ENCODE peak calls at places on chromosomes 13 and 19, in ten cellular contexts. N is stimulated activated CD8-positive, alpha-beta memory T cell treated with anti-CD3 and anti-CD28 coated beads, Interleukin-7, amount 100 ng/mL, for 4 hours; P is activated CD4-positive, alpha-beta T cell treated with anti-CD3 and anti-CD28 coated beads, Interleukin-2, amount 50 U/mL, for 1 hour; M is psoas muscle; G is head of caudate nucleus; J is NCI-H774; W is amygdala; Z is EL; D is NB4; V is neural progenitor cell. K is an unnamed sample.

GRCh38 chr13:113427562-113428468 is 25.5 kb downstream of the ADPRHL1 start:
- DNase-seq in V (peak; percentile 1), N (no peak), G (no peak), W (no peak), D (no peak), M (no peak), Z (no peak), J (no peak), P (no peak), K (peak; percentile 56)

GRCh38 chr13:77460195-77460594 is 75.3 kb upstream of the SCEL start:
- DNase-seq in M (peak; percentile 26), P (no peak), Z (no peak), J (no peak), N (no peak), W (no peak), V (no peak), D (peak; percentile 91), G (no peak), K (no peak)

GRCh38 chr13:65034266-65034665 is 2195.9 kb downstream of the PCDH9 start:
- DNase-seq in V (no peak), W (no peak), Z (no peak), D (no peak), N (no peak), P (no peak), J (no peak), G (no peak), M (no peak), K (no peak)

GRCh38 chr19:8585894-8586750 is 8.9 kb upstream of the MYO1F start:
- DNase-seq in W (no peak), J (no peak), D (peak; percentile 91), M (no peak), P (peak; percentile 61), G (no peak), V (peak; percentile 90), N (no peak), Z (peak; percentile 37), K (no peak)

GRCh38 chr19:39111593-39112199 is 13.9 kb upstream of the PAK4 start:
- DNase-seq in J (no peak), W (no peak), Z (no peak), G (no peak), N (no peak), D (no peak), V (no peak), M (no peak), P (no peak), K (peak; percentile 28)

GRCh38 chr19:43700368-43701015 is 15.4 kb upstream of the IRGC start:
- DNase-seq in D (peak; percentile 49), W (peak; percentile 11), P (no peak), G (peak; percentile 27), M (peak; percentile 50), Z (peak; percentile 85), N (no peak), V (peak; percentile 21), J (no peak), K (peak; percentile 60)

GRCh38 chr13:38803566-38803965 is 116.7 kb downstream of the FREM2 start:
- DNase-seq in J (no peak), N (no peak), M (no peak), D (no peak), V (peak; percentile 18), G (no peak), Z (no peak), W (no peak), P (no peak), K (no peak)

GRCh38 chr13:27403252-27403678 is 21.2 kb upstream of the GTF3A start:
- DNase-seq in W (no peak), G (no peak), D (no peak), M (no peak), N (no peak), V (peak; percentile 61), Z (peak; percentile 85), P (no peak), J (no peak), K (peak; percentile 28)

GRCh38 chr19:40791349-40791748 is 7.6 kb upstream of the EGLN2 start:
- DNase-seq in W (no peak), J (no peak), D (no peak), G (no peak), M (no peak), V (no peak), P (no peak), N (no peak), Z (no peak), K (no peak)

GRCh38 chr13:43085545-43085944 is 62.2 kb downstream of the DNAJC15 start:
- DNase-seq in W (no peak), J (no peak), V (no peak), P (no peak), D (peak; percentile 17), N (no peak), M (no peak), G (no peak), Z (peak; percentile 44), K (peak; percentile 17)

GRCh38 chr13:73934215-73934623 is 200.0 kb downstream of the KLF12 start:
- DNase-seq in V (no peak), N (no peak), P (no peak), M (no peak), J (no peak), G (no peak), Z (peak; percentile 45), W (no peak), D (no peak), K (no peak)

GRCh38 chr19:32223595-32224370 is 121.6 kb upstream of the ZNF507 start:
- DNase-seq in M (no peak), G (no peak), V (peak; percentile 30), D (no peak), N (no peak), J (no peak), W (no peak), Z (no peak), P (no peak), K (no peak)

GRCh38 chr19:4652075-4652474 is 12.8 kb downstream of the TNFAIP8L1 start:
- DNase-seq in D (no peak), W (no peak), M (no peak), V (no peak), N (no peak), P (no peak), G (no peak), J (no peak), Z (no peak), K (no peak)

GRCh38 chr13:30119476-30119875 is 187.9 kb downstream of the KATNAL1 start:
- DNase-seq in P (no peak), Z (peak; percentile 94), W (no peak), J (no peak), D (peak; percentile 77), M (no peak), G (no peak), V (no peak), N (no peak), K (peak; percentile 92)

GRCh38 chr13:54744747-54745146 is 1716.1 kb downstream of the OLFM4 start:
- DNase-seq in M (no peak), J (no peak), N (no peak), P (no peak), Z (no peak), V (no peak), D (no peak), G (no peak), W (no peak), K (no peak)

GRCh38 chr13:35484384-35484783 is 7.9 kb upstream of the MAB21L1 start:
- DNase-seq in W (no peak), V (no peak), M (no peak), J (no peak), P (no peak), Z (peak; percentile 37), N (no peak), D (no peak), G (no peak), K (peak; percentile 39)

GRCh38 chr19:5217171-5217570 is 123.4 kb downstream of the PTPRS start:
- DNase-seq in J (no peak), V (no peak), G (no peak), P (no peak), N (no peak), W (no peak), M (no peak), Z (no peak), D (no peak), K (no peak)

GRCh38 chr19:52786078-52786463 is 520 bp downstream of the ZNF600 start:
- DNase-seq in D (no peak), Z (peak; percentile 12), N (no peak), M (peak; percentile 15), P (no peak), W (no peak), J (no peak), V (peak; percentile 35), G (no peak), K (peak; percentile 16)

GRCh38 chr19:12801466-12802266 is at the start of the genes PRDX2 and THSD8:
- DNase-seq in G (peak; percentile 51), D (peak; percentile 86), N (no peak), M (peak; percentile 86), V (peak; percentile 93), J (peak; percentile 82), Z (peak; percentile 69), P (peak; percentile 74), W (peak; percentile 18), K (peak; percentile 79)

GRCh38 chr13:100534147-100534818 is 54.3 kb downstream of the GGACT start:
- DNase-seq in Z (no peak), M (no peak), W (no peak), V (no peak), D (no peak), N (no peak), J (no peak), G (no peak), P (no peak), K (no peak)

GRCh38 chr19:5080030-5080644 is 111.2 kb downstream of the KDM4B start:
- DNase-seq in G (no peak), W (no peak), D (no peak), P (no peak), Z (no peak), M (no peak), J (no peak), V (no peak), N (no peak), K (no peak)

GRCh38 chr19:38144667-38145066 is 79.4 kb downstream of the DPF1 start:
- DNase-seq in N (no peak), J (no peak), G (no peak), V (no peak), D (no peak), M (no peak), W (no peak), P (no peak), Z (no peak), K (no peak)

GRCh38 chr19:16899566-16900075 is 10.8 kb downstream of the F2RL3 start:
- DNase-seq in J (no peak), V (peak; percentile 62), P (no peak), G (no peak), M (no peak), D (peak; percentile 78), W (no peak), N (no peak), Z (peak; percentile 27), K (peak; percentile 57)

GRCh38 chr13:27419333-27419732 is 5.1 kb upstream of the GTF3A start:
- DNase-seq in G (no peak), J (no peak), V (no peak), P (no peak), D (no peak), W (no peak), N (no peak), Z (peak; percentile 48), M (no peak), K (peak; percentile 52)

GRCh38 chr19:56930647-56931592 is 90.4 kb upstream of the PEG3 start:
- DNase-seq in W (no peak), D (no peak), J (no peak), M (no peak), V (no peak), G (no peak), P (no peak), Z (no peak), N (no peak), K (no peak)

GRCh38 chr19:47142779-47143178 is 12.1 kb downstream of the SAE1 start:
- DNase-seq in W (no peak), J (no peak), G (no peak), D (no peak), P (no peak), Z (peak; percentile 69), M (no peak), N (no peak), V (no peak), K (no peak)

GRCh38 chr13:48731957-48732569 is 78.3 kb downstream of the CYSLTR2 start:
- DNase-seq in D (peak; percentile 78), G (no peak), M (peak; percentile 37), W (no peak), N (no peak), V (peak; percentile 73), Z (peak; percentile 27), J (no peak), P (peak; percentile 67), K (peak; percentile 39)

GRCh38 chr13:106651442-106651841 is 83.5 kb upstream of the ARGLU1 start:
- DNase-seq in W (no peak), N (no peak), P (no peak), D (no peak), Z (no peak), V (no peak), M (no peak), J (no peak), G (no peak), K (no peak)